ENCODE peak calls at places on chromosomes 12 and 14, in six cellular contexts. T is activated T-cell treated with anti-CD3 and anti-CD28 coated beads for 1 hour; A is activated CD8-positive, alpha-beta memory T cell treated with anti-CD3 and anti-CD28 coated beads for 48 hours; D is EL; L is iPS DF 6.9; H is upper lobe of left lung. Z is an unnamed sample.

GRCh38 chr14:56417173-56417572 is 162.4 kb upstream of the TMEM260 start:
- DNase-seq in A (no peak), L (no peak), D (no peak), H (no peak), T (no peak), Z (no peak)

GRCh38 chr14:59463773-59464650 is 1.2 kb downstream of the GPR135 start:
- DNase-seq in D (no peak), H (peak), A (no peak), L (no peak), T (no peak), Z (no peak)

GRCh38 chr14:76997257-76997970 is 31.1 kb downstream of the IRF2BPL start:
- DNase-seq in L (no peak), D (peak), T (no peak), A (no peak), H (no peak), Z (no peak)

GRCh38 chr12:98397323-98398105 is 117.9 kb upstream of the TMPO start:
- DNase-seq in H (no peak), L (peak), D (peak), A (peak), T (peak), Z (peak)

GRCh38 chr14:89351364-89351957 is 65.6 kb downstream of the FOXN3 start:
- DNase-seq in D (no peak), A (no peak), H (peak), L (no peak), T (no peak), Z (no peak)

GRCh38 chr12:117441751-117442150 is 80.3 kb upstream of the NOS1 start:
- DNase-seq in H (no peak), T (no peak), A (no peak), D (peak), L (no peak), Z (peak)

GRCh38 chr14:53696217-53696965 is 260.2 kb downstream of the BMP4 start:
- DNase-seq in T (no peak), A (no peak), L (no peak), D (no peak), H (no peak), Z (no peak)

GRCh38 chr12:38586652-38587219 is 270.2 kb downstream of the ALG10B start:
- DNase-seq in L (no peak), A (no peak), H (no peak), D (no peak), T (no peak), Z (no peak)

GRCh38 chr12:75754698-75755097 is 243.3 kb upstream of the KRR1 start:
- DNase-seq in T (no peak), A (no peak), L (no peak), H (no peak), D (no peak), Z (no peak)

GRCh38 chr12:4268549-4269181 is 4.9 kb upstream of the CCND2 start:
- DNase-seq in H (no peak), L (no peak), T (peak), D (no peak), A (no peak), Z (no peak)

GRCh38 chr12:107731376-107731775 is 29.6 kb downstream of the PRDM4 start:
- DNase-seq in A (no peak), H (no peak), L (no peak), D (no peak), T (no peak), Z (no peak)

GRCh38 chr14:90061849-90062794 is at the start of gene KCNK13:
- DNase-seq in D (no peak), H (peak), L (no peak), A (no peak), T (no peak), Z (no peak)

GRCh38 chr12:54393743-54394142 is 9.2 kb upstream of the ZNF385A start:
- DNase-seq in H (no peak), L (no peak), T (no peak), D (no peak), A (no peak), Z (no peak)

GRCh38 chr12:104784592-104784991 is 173.5 kb downstream of the SLC41A2 start:
- DNase-seq in H (no peak), T (no peak), D (no peak), L (no peak), A (no peak), Z (no peak)

GRCh38 chr12:93167841-93168492 is 209.8 kb upstream of the NUDT4 start:
- DNase-seq in A (no peak), H (no peak), D (no peak), L (no peak), T (no peak), Z (no peak)

GRCh38 chr14:65002586-65003210 is 16.0 kb downstream of the FNTB start:
- DNase-seq in D (peak), A (no peak), T (no peak), H (no peak), L (no peak), Z (no peak)

GRCh38 chr12:57896437-57897201 is 44.7 kb upstream of the ATP23 start:
- DNase-seq in T (no peak), D (peak), A (no peak), L (no peak), H (peak), Z (peak)

GRCh38 chr14:65333926-65334687 is 78.4 kb upstream of the FUT8 start:
- DNase-seq in A (no peak), L (no peak), H (no peak), D (peak), T (no peak), Z (no peak)

GRCh38 chr12:122073815-122074214 is 4.7 kb upstream of the MLXIP start:
- DNase-seq in L (no peak), D (no peak), T (no peak), A (no peak), H (no peak), Z (no peak)

GRCh38 chr14:79298373-79298772 is 912.9 kb downstream of the DIO2 start:
- DNase-seq in D (no peak), A (no peak), H (no peak), L (no peak), T (no peak), Z (no peak)

Z was measured in occipital lobe.